ENCODE peak calls at places on chromosomes 6 and 20, in eight cellular contexts. One of them, this sample, is unnamed.

GRCh38 chr6:125913864-125914351 is 42.7 kb upstream of the HINT3 start:
- DNase-seq in PC-3: peak
- DNase-seq in uterus: peak
- DNase-seq in psoas muscle: no peak
- DNase-seq in right cardiac atrium: no peak
- DNase-seq in upper lobe of left lung: peak
- DNase-seq in effector memory CD4-positive, alpha-beta T cell: no peak
- DNase-seq in epithelial cell of esophagus: peak
- DNase-seq in this sample: no peak

GRCh38 chr6:147508073-147508870 is at the start of gene SAMD5:
- DNase-seq in right cardiac atrium: peak
- DNase-seq in uterus: peak
- DNase-seq in psoas muscle: peak
- DNase-seq in effector memory CD4-positive, alpha-beta T cell: no peak
- DNase-seq in epithelial cell of esophagus: peak
- DNase-seq in PC-3: peak
- DNase-seq in upper lobe of left lung: peak
- DNase-seq in this sample: peak

GRCh38 chr6:163766936-163767335 is 352.4 kb downstream of the QKI start:
- DNase-seq in uterus: no peak
- DNase-seq in upper lobe of left lung: no peak
- DNase-seq in psoas muscle: no peak
- DNase-seq in right cardiac atrium: no peak
- DNase-seq in effector memory CD4-positive, alpha-beta T cell: no peak
- DNase-seq in PC-3: no peak
- DNase-seq in epithelial cell of esophagus: no peak
- DNase-seq in this sample: no peak

GRCh38 chr6:146985966-146986365 is 218.3 kb upstream of the STXBP5 start:
- DNase-seq in uterus: no peak
- DNase-seq in upper lobe of left lung: no peak
- DNase-seq in right cardiac atrium: no peak
- DNase-seq in PC-3: no peak
- DNase-seq in epithelial cell of esophagus: no peak
- DNase-seq in psoas muscle: no peak
- DNase-seq in effector memory CD4-positive, alpha-beta T cell: no peak
- DNase-seq in this sample: no peak

GRCh38 chr6:127907960-127908640 is 7.2 kb upstream of the THEMIS start:
- DNase-seq in effector memory CD4-positive, alpha-beta T cell: no peak
- DNase-seq in PC-3: no peak
- DNase-seq in psoas muscle: no peak
- DNase-seq in upper lobe of left lung: no peak
- DNase-seq in right cardiac atrium: no peak
- DNase-seq in epithelial cell of esophagus: no peak
- DNase-seq in uterus: no peak
- DNase-seq in this sample: no peak

GRCh38 chr6:47292944-47293343 is 16.8 kb downstream of the TNFRSF21 start:
- DNase-seq in upper lobe of left lung: no peak
- DNase-seq in effector memory CD4-positive, alpha-beta T cell: no peak
- DNase-seq in psoas muscle: no peak
- DNase-seq in PC-3: peak
- DNase-seq in uterus: no peak
- DNase-seq in right cardiac atrium: no peak
- DNase-seq in epithelial cell of esophagus: peak
- DNase-seq in this sample: no peak

GRCh38 chr20:40612247-40612646 is 76.8 kb downstream of the MAFB start:
- DNase-seq in psoas muscle: no peak
- DNase-seq in effector memory CD4-positive, alpha-beta T cell: no peak
- DNase-seq in uterus: no peak
- DNase-seq in epithelial cell of esophagus: no peak
- DNase-seq in right cardiac atrium: no peak
- DNase-seq in upper lobe of left lung: no peak
- DNase-seq in PC-3: no peak
- DNase-seq in this sample: no peak

GRCh38 chr6:21150644-21151043 is 442.9 kb upstream of the SOX4 start:
- DNase-seq in PC-3: no peak
- DNase-seq in epithelial cell of esophagus: no peak
- DNase-seq in effector memory CD4-positive, alpha-beta T cell: no peak
- DNase-seq in right cardiac atrium: no peak
- DNase-seq in upper lobe of left lung: no peak
- DNase-seq in uterus: no peak
- DNase-seq in psoas muscle: no peak
- DNase-seq in this sample: no peak

GRCh38 chr20:4150095-4150492 is 134.7 kb upstream of the RNF24 start:
- DNase-seq in right cardiac atrium: peak
- DNase-seq in PC-3: peak
- DNase-seq in uterus: no peak
- DNase-seq in effector memory CD4-positive, alpha-beta T cell: no peak
- DNase-seq in upper lobe of left lung: peak
- DNase-seq in epithelial cell of esophagus: peak
- DNase-seq in psoas muscle: no peak
- DNase-seq in this sample: peak

GRCh38 chr6:85484941-85485340 is 35.1 kb downstream of the NT5E start:
- DNase-seq in PC-3: no peak
- DNase-seq in uterus: no peak
- DNase-seq in psoas muscle: no peak
- DNase-seq in epithelial cell of esophagus: no peak
- DNase-seq in right cardiac atrium: no peak
- DNase-seq in upper lobe of left lung: no peak
- DNase-seq in effector memory CD4-positive, alpha-beta T cell: no peak
- DNase-seq in this sample: no peak

GRCh38 chr6:53437557-53438202 is 88.9 kb upstream of the ELOVL5 start:
- DNase-seq in PC-3: peak
- DNase-seq in upper lobe of left lung: peak
- DNase-seq in effector memory CD4-positive, alpha-beta T cell: no peak
- DNase-seq in right cardiac atrium: no peak
- DNase-seq in uterus: no peak
- DNase-seq in psoas muscle: no peak
- DNase-seq in epithelial cell of esophagus: peak
- DNase-seq in this sample: peak

GRCh38 chr6:70527071-70527737 is 39.5 kb upstream of the SDHAF4 start:
- DNase-seq in uterus: no peak
- DNase-seq in upper lobe of left lung: no peak
- DNase-seq in psoas muscle: no peak
- DNase-seq in PC-3: peak
- DNase-seq in right cardiac atrium: no peak
- DNase-seq in effector memory CD4-positive, alpha-beta T cell: no peak
- DNase-seq in epithelial cell of esophagus: no peak
- DNase-seq in this sample: no peak

GRCh38 chr6:12483712-12484111 is 193.6 kb downstream of the EDN1 start:
- DNase-seq in right cardiac atrium: no peak
- DNase-seq in uterus: no peak
- DNase-seq in PC-3: peak
- DNase-seq in upper lobe of left lung: no peak
- DNase-seq in psoas muscle: no peak
- DNase-seq in effector memory CD4-positive, alpha-beta T cell: no peak
- DNase-seq in epithelial cell of esophagus: peak
- DNase-seq in this sample: no peak

GRCh38 chr20:60500038-60500701 is 541.9 kb downstream of the CDH26 start:
- DNase-seq in epithelial cell of esophagus: no peak
- DNase-seq in uterus: no peak
- DNase-seq in PC-3: no peak
- DNase-seq in upper lobe of left lung: no peak
- DNase-seq in effector memory CD4-positive, alpha-beta T cell: no peak
- DNase-seq in right cardiac atrium: no peak
- DNase-seq in psoas muscle: no peak
- DNase-seq in this sample: no peak

GRCh38 chr20:59683181-59683580 is 78.8 kb downstream of the PHACTR3 start:
- DNase-seq in epithelial cell of esophagus: no peak
- DNase-seq in psoas muscle: no peak
- DNase-seq in upper lobe of left lung: no peak
- DNase-seq in uterus: no peak
- DNase-seq in effector memory CD4-positive, alpha-beta T cell: no peak
- DNase-seq in right cardiac atrium: no peak
- DNase-seq in PC-3: no peak
- DNase-seq in this sample: no peak

GRCh38 chr6:101393291-101394251 is at the start of gene GRIK2:
- DNase-seq in right cardiac atrium: peak
- DNase-seq in uterus: no peak
- DNase-seq in effector memory CD4-positive, alpha-beta T cell: no peak
- DNase-seq in PC-3: peak
- DNase-seq in upper lobe of left lung: peak
- DNase-seq in psoas muscle: no peak
- DNase-seq in epithelial cell of esophagus: peak
- DNase-seq in this sample: peak
- H3K4me3 ChIP-seq in right cardiac atrium: peak
- H3K4me3 ChIP-seq in uterus: peak
- H3K4me3 ChIP-seq in effector memory CD4-positive, alpha-beta T cell: no peak
- H3K4me3 ChIP-seq in PC-3: peak
- H3K4me3 ChIP-seq in upper lobe of left lung: no peak
- H3K4me3 ChIP-seq in psoas muscle: peak
- H3K4me3 ChIP-seq in epithelial cell of esophagus: peak
- H3K4me3 ChIP-seq in this sample: peak

GRCh38 chr6:41209547-41209951 is 8.6 kb upstream of the TREML2 start:
- DNase-seq in upper lobe of left lung: no peak
- DNase-seq in right cardiac atrium: no peak
- DNase-seq in epithelial cell of esophagus: no peak
- DNase-seq in uterus: no peak
- DNase-seq in psoas muscle: no peak
- DNase-seq in PC-3: no peak
- DNase-seq in effector memory CD4-positive, alpha-beta T cell: no peak
- DNase-seq in this sample: no peak

GRCh38 chr6:41209976-41210375 is 9.0 kb upstream of the TREML2 start:
- DNase-seq in upper lobe of left lung: no peak
- DNase-seq in uterus: no peak
- DNase-seq in effector memory CD4-positive, alpha-beta T cell: no peak
- DNase-seq in epithelial cell of esophagus: no peak
- DNase-seq in right cardiac atrium: no peak
- DNase-seq in PC-3: no peak
- DNase-seq in psoas muscle: no peak
- DNase-seq in this sample: no peak

GRCh38 chr6:41204156-41204555 is 3.2 kb upstream of the TREML2 start:
- DNase-seq in upper lobe of left lung: no peak
- DNase-seq in right cardiac atrium: no peak
- DNase-seq in psoas muscle: no peak
- DNase-seq in PC-3: no peak
- DNase-seq in epithelial cell of esophagus: no peak
- DNase-seq in uterus: no peak
- DNase-seq in effector memory CD4-positive, alpha-beta T cell: no peak
- DNase-seq in this sample: no peak

DNA sequence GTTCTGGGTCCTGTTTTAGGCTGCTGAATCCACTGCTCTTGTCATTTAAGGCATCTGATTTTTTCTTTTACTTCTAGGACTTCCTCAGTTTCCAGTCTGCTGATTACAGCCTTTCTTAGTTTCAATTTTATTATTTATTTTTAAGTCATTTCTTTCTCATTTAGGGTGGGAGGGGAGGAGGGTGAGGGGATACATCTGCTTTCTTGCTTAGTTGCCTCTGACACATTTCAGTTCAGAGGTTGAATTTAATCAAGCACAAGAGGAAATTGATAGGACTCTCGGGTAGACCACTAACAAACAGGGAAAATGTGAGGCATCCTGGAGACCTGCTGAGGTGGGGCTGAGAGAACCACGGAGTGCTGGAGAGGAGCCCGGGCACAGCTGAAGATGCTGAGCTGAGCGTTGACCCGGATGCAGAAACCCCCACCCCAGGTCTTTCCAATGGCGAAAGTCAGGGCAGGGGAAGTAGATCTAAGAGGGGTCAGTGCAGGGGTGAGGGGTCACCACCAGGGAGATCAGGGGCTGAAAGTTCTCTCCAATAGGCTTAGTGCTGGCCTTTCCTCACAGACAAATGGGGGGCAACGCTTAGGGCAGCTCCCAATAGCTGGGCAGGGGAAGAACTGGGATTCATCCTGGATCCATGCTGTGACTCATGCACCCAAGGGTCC is 7.6 kb upstream of the TREML2 start:
- DNase-seq in right cardiac atrium: no peak
- DNase-seq in effector memory CD4-positive, alpha-beta T cell: no peak
- DNase-seq in epithelial cell of esophagus: no peak
- DNase-seq in PC-3: no peak
- DNase-seq in upper lobe of left lung: no peak
- DNase-seq in psoas muscle: no peak
- DNase-seq in uterus: no peak
- DNase-seq in this sample: no peak
- H3K4me3 ChIP-seq in right cardiac atrium: no peak
- H3K4me3 ChIP-seq in effector memory CD4-positive, alpha-beta T cell: no peak
- H3K4me3 ChIP-seq in epithelial cell of esophagus: no peak
- H3K4me3 ChIP-seq in PC-3: no peak
- H3K4me3 ChIP-seq in upper lobe of left lung: no peak
- H3K4me3 ChIP-seq in psoas muscle: no peak
- H3K4me3 ChIP-seq in uterus: no peak
- H3K4me3 ChIP-seq in this sample: no peak

GRCh38 chr6:6008114-6008647 is 1.5 kb upstream of the NRN1 start:
- DNase-seq in psoas muscle: no peak
- DNase-seq in uterus: no peak
- DNase-seq in epithelial cell of esophagus: no peak
- DNase-seq in upper lobe of left lung: no peak
- DNase-seq in right cardiac atrium: no peak
- DNase-seq in PC-3: no peak
- DNase-seq in effector memory CD4-positive, alpha-beta T cell: no peak
- DNase-seq in this sample: no peak
- H3K4me3 ChIP-seq in psoas muscle: peak
- H3K4me3 ChIP-seq in uterus: peak
- H3K4me3 ChIP-seq in epithelial cell of esophagus: no peak
- H3K4me3 ChIP-seq in upper lobe of left lung: peak
- H3K4me3 ChIP-seq in right cardiac atrium: peak
- H3K4me3 ChIP-seq in PC-3: peak
- H3K4me3 ChIP-seq in effector memory CD4-positive, alpha-beta T cell: peak
- H3K4me3 ChIP-seq in this sample: peak

GRCh38 chr20:12827796-12828406 is 180.9 kb upstream of the SPTLC3 start:
- DNase-seq in upper lobe of left lung: no peak
- DNase-seq in psoas muscle: no peak
- DNase-seq in effector memory CD4-positive, alpha-beta T cell: no peak
- DNase-seq in PC-3: no peak
- DNase-seq in epithelial cell of esophagus: no peak
- DNase-seq in uterus: no peak
- DNase-seq in right cardiac atrium: no peak
- DNase-seq in this sample: peak

GRCh38 chr20:12824353-12824752 is 184.4 kb upstream of the SPTLC3 start:
- DNase-seq in effector memory CD4-positive, alpha-beta T cell: no peak
- DNase-seq in PC-3: no peak
- DNase-seq in epithelial cell of esophagus: no peak
- DNase-seq in psoas muscle: no peak
- DNase-seq in upper lobe of left lung: no peak
- DNase-seq in uterus: no peak
- DNase-seq in right cardiac atrium: no peak
- DNase-seq in this sample: no peak

GRCh38 chr20:12821249-12821648 is 187.5 kb upstream of the SPTLC3 start:
- DNase-seq in right cardiac atrium: peak
- DNase-seq in uterus: no peak
- DNase-seq in PC-3: no peak
- DNase-seq in psoas muscle: no peak
- DNase-seq in upper lobe of left lung: no peak
- DNase-seq in effector memory CD4-positive, alpha-beta T cell: no peak
- DNase-seq in epithelial cell of esophagus: no peak
- DNase-seq in this sample: no peak

GRCh38 chr20:12825180-12825579 is 183.6 kb upstream of the SPTLC3 start:
- DNase-seq in right cardiac atrium: no peak
- DNase-seq in epithelial cell of esophagus: no peak
- DNase-seq in upper lobe of left lung: no peak
- DNase-seq in uterus: no peak
- DNase-seq in psoas muscle: no peak
- DNase-seq in effector memory CD4-positive, alpha-beta T cell: no peak
- DNase-seq in PC-3: no peak
- DNase-seq in this sample: no peak

DNA sequence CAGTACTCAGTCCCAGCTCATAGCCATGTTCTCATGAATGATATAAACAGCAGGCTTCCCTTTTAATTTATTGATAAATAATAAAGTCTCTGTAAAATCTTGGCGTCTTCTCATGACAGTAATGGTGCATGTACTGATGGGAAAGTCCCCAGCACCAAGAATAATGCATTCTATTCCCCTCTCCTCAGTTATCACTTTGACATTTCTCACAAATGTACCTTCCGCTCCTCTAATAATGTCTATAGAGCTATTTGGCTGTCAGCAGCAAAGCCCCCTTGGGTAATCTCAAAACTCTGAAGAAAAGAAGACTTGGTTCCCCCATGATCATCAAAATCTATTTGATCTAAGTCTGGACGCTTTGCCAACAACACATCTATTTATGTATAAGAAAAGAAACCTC is 185.0 kb upstream of the SPTLC3 start:
- DNase-seq in effector memory CD4-positive, alpha-beta T cell: no peak
- DNase-seq in psoas muscle: no peak
- DNase-seq in right cardiac atrium: no peak
- DNase-seq in upper lobe of left lung: no peak
- DNase-seq in uterus: no peak
- DNase-seq in epithelial cell of esophagus: no peak
- DNase-seq in PC-3: no peak
- DNase-seq in this sample: no peak
- H3K4me3 ChIP-seq in effector memory CD4-positive, alpha-beta T cell: no peak
- H3K4me3 ChIP-seq in psoas muscle: no peak
- H3K4me3 ChIP-seq in right cardiac atrium: no peak
- H3K4me3 ChIP-seq in upper lobe of left lung: no peak
- H3K4me3 ChIP-seq in uterus: no peak
- H3K4me3 ChIP-seq in epithelial cell of esophagus: no peak
- H3K4me3 ChIP-seq in PC-3: no peak
- H3K4me3 ChIP-seq in this sample: no peak

This sample was measured in H7.